ENCODE peak calls at places on chromosomes 13 and 19, in eight cellular contexts. W is GM23338, D is MM.1S, M is OCI-LY7, L is PC-3, G is neural progenitor cell, S is SK-N-SH, N is HCT116. K is an unnamed sample.

GRCh38 chr19:57056972-57057371 is 62.8 kb upstream of the USP29 start:
- DNase-seq in W (no peak), D (no peak), M (no peak), L (no peak), G (no peak), S (no peak), N (no peak), K (peak)

GRCh38 chr13:41544824-41545707 is 87.7 kb downstream of the RGCC start:
- DNase-seq in W (no peak), D (no peak), M (no peak), L (peak), G (no peak), S (no peak), N (no peak), K (peak)

GRCh38 chr19:7006305-7006704 is 14.9 kb downstream of the MBD3L2B start:
- DNase-seq in W (no peak), D (peak), M (peak), L (no peak), G (no peak), S (no peak), N (no peak), K (peak)

GRCh38 chr19:46732966-46733692 is 12.7 kb upstream of the FKRP start:
- DNase-seq in W (no peak), D (no peak), M (no peak), L (peak), G (no peak), S (no peak), N (no peak), K (no peak)

GRCh38 chr19:873084-874019 is 13.9 kb downstream of the CFD start:
- DNase-seq in W (peak), D (peak), M (peak), L (no peak), G (peak), S (peak), N (peak), K (peak)

GRCh38 chr19:16216744-16217670 is 19.3 kb downstream of the AP1M1 start:
- DNase-seq in W (no peak), D (no peak), M (no peak), L (no peak), G (no peak), S (peak), N (no peak), K (no peak)

GRCh38 chr19:33616346-33616745 is 5.4 kb upstream of the CHST8 start:
- DNase-seq in W (no peak), D (no peak), M (no peak), L (no peak), G (no peak), S (no peak), N (no peak), K (no peak)

GRCh38 chr13:46345400-46345799 is 41.7 kb downstream of the RUBCNL start:
- DNase-seq in W (no peak), D (no peak), M (no peak), L (no peak), G (no peak), S (no peak), N (no peak), K (no peak)

GRCh38 chr13:78401833-78402232 is 201.5 kb downstream of the POU4F1 start:
- DNase-seq in W (peak), D (no peak), M (no peak), L (no peak), G (peak), S (peak), N (no peak), K (no peak)

GRCh38 chr19:46898731-46899130 is 37.9 kb downstream of the ARHGAP35 start:
- DNase-seq in W (peak), D (no peak), M (no peak), L (no peak), G (no peak), S (no peak), N (no peak), K (peak)

GRCh38 chr19:2479556-2480194 is 3.7 kb downstream of the GADD45B start:
- DNase-seq in W (no peak), D (peak), M (peak), L (no peak), G (no peak), S (no peak), N (no peak), K (peak)

GRCh38 chr13:32278456-32278855 is 36.7 kb downstream of the ZAR1L start:
- DNase-seq in W (no peak), D (no peak), M (no peak), L (no peak), G (no peak), S (no peak), N (no peak), K (peak)

GRCh38 chr13:107170270-107170931 is 602.5 kb upstream of the ARGLU1 start:
- DNase-seq in W (no peak), D (peak), M (no peak), L (no peak), G (no peak), S (peak), N (no peak), K (no peak)

GRCh38 chr13:45086484-45086883 is 33.8 kb upstream of the GTF2F2 start:
- DNase-seq in W (no peak), D (no peak), M (no peak), L (peak), G (no peak), S (no peak), N (no peak), K (peak)

GRCh38 chr19:12834976-12835757 is 788 bp upstream of the RTBDN start:
- DNase-seq in W (peak), D (no peak), M (peak), L (peak), G (peak), S (peak), N (peak), K (peak)

GRCh38 chr19:296476-297225 is 5.4 kb upstream of the PLPP2 start:
- DNase-seq in W (no peak), D (peak), M (no peak), L (no peak), G (no peak), S (no peak), N (no peak), K (no peak)

GRCh38 chr19:45879055-45879454 is 6.9 kb downstream of the IRF2BP1 start:
- DNase-seq in W (no peak), D (no peak), M (no peak), L (no peak), G (no peak), S (peak), N (no peak), K (no peak)

GRCh38 chr13:73138276-73138950 is 79.6 kb downstream of the KLF5 start:
- DNase-seq in W (peak), D (no peak), M (no peak), L (peak), G (no peak), S (no peak), N (no peak), K (peak)

GRCh38 chr13:32857077-32857476 is 159.1 kb upstream of the KL start:
- DNase-seq in W (no peak), D (no peak), M (no peak), L (no peak), G (no peak), S (no peak), N (no peak), K (no peak)

GRCh38 chr19:38892841-38893240 is 6.6 kb downstream of the SIRT2 start:
- DNase-seq in W (peak), D (no peak), M (no peak), L (no peak), G (no peak), S (no peak), N (no peak), K (no peak)

DNA sequence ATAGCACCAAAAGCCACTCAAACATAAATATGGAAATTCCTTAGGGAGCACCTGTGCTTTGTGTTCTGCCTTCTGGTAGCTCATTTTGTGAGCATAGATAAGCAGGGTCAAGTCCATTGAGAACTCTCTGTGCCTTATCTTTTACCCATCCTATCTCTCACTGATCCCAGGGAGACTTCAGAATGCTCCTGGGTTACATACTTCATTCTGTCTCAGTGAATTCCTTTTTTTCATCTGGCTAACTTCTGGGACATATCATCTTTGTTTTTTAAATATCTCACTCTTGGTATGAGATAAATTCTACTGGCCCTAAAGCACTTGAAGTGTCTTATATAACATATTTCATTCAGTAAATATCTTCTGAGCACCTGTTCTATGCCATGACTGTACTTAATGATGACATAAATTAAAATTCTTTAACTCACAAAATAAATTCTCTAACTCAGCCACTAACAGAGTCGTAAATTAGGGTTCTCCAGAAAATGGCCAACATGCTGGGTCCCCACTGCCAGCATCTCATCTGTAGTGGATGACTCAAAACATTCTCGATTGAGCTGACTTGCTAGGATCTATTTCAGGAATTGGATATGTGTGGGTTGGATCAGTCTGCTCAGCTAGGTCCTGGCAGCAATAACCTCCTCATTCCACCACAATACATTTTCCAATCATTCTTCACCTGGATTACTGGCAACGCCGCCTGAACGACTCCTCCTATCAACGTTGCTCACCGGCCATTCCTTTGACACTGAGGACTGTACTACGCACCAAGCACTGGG is 170.2 kb downstream of the FOXO1 start:
- DNase-seq in W (no peak), D (no peak), M (no peak), L (no peak), G (no peak), S (no peak), N (no peak), K (no peak)
- TF ChIP-seq EZH2phosphoT487 in W (no peak), D (no peak), M (no peak), L (no peak), G (no peak), S (no peak), N (no peak), K (no peak)

DNA sequence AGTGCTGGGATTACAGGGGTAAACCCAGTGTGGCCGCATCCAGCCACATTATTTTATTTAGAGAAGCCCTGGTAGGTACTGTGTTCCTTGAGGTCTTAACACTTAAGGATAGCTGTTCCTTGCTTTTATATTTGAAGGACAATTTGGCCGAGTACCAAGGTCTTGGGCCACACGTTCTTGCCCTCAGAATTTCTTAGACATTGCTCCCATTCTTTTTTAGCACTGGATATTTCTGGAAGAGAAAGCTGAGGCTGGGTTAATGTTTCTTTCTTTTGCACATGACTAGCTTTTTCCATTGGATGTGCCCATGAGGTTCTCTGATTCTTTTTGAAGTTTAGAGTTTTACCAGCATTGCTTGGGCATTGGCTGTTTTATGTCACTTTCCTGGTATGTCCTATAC is 5.5 kb upstream of the RNF113B start:
- DNase-seq in W (no peak), D (no peak), M (no peak), L (no peak), G (no peak), S (no peak), N (no peak), K (peak)
- TF ChIP-seq EZH2phosphoT487 in W (no peak), D (no peak), M (no peak), L (no peak), G (no peak), S (no peak), N (no peak), K (no peak)

GRCh38 chr19:48342414-48342738 is 17.0 kb downstream of the EMP3 start:
- DNase-seq in W (no peak), D (no peak), M (no peak), L (no peak), G (no peak), S (no peak), N (no peak), K (no peak)

GRCh38 chr19:48344892-48345291 is 18.8 kb downstream of the TMEM143 start:
- DNase-seq in W (peak), D (no peak), M (no peak), L (no peak), G (no peak), S (no peak), N (no peak), K (no peak)

GRCh38 chr19:48341006-48341405 is 15.7 kb downstream of the EMP3 start:
- DNase-seq in W (no peak), D (no peak), M (no peak), L (peak), G (no peak), S (peak), N (no peak), K (peak)

GRCh38 chr19:48341515-48342413 is 16.4 kb downstream of the EMP3 start:
- DNase-seq in W (no peak), D (no peak), M (no peak), L (no peak), G (no peak), S (no peak), N (no peak), K (no peak)

GRCh38 chr19:48342841-48343540 is 17.6 kb downstream of the EMP3 start:
- DNase-seq in W (no peak), D (no peak), M (no peak), L (peak), G (no peak), S (no peak), N (no peak), K (peak)
- TF ChIP-seq EZH2phosphoT487 in W (no peak), D (no peak), M (no peak), L (no peak), G (no peak), S (no peak), N (no peak), K (no peak)

DNA sequence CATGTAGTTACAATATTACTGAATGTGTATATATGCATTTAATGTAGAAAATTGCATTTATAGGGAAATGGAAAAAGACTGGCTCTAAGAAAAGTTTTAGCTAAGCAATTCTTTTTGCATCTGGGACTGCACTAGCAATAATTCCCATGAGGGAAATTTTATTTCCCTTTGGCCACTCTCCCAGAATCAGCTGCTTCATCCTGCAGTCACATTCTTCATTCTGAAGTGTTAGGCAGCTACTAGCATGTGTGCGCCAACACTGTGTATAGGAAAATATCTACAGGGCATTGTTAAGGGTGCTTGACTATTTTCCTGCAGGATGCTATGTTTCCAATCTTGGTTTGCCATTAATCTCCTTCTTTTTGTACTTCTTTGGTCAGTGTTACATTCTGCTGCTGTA is 312.8 kb upstream of the PCDH20 start:
- DNase-seq in W (no peak), D (no peak), M (no peak), L (no peak), G (no peak), S (peak), N (no peak), K (no peak)
- TF ChIP-seq EZH2phosphoT487 in W (no peak), D (no peak), M (no peak), L (no peak), G (no peak), S (no peak), N (no peak), K (no peak)

DNA sequence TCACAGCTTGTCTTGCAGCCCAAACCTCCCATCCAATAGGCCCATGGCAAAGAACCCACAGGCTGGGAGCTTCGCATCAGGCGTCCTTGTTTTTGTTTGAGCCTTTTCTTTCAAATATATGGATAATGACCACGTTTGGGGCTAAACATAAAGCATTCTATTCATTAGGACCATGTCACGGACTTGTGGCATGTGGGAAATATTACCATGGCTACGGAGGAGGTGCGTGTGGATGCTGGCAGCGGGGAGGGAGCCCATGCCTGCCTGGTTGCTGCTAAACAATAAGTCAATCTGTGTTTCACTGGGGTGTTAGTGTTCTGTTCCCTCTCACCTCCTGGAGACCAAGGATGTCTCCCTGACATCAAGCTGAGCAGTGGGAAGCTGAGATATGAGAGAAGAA is 121.2 kb downstream of the IRS2 start:
- DNase-seq in W (no peak), D (no peak), M (no peak), L (no peak), G (no peak), S (peak), N (no peak), K (no peak)
- TF ChIP-seq EZH2phosphoT487 in W (no peak), D (no peak), M (no peak), L (no peak), G (no peak), S (no peak), N (no peak), K (no peak)

DNA sequence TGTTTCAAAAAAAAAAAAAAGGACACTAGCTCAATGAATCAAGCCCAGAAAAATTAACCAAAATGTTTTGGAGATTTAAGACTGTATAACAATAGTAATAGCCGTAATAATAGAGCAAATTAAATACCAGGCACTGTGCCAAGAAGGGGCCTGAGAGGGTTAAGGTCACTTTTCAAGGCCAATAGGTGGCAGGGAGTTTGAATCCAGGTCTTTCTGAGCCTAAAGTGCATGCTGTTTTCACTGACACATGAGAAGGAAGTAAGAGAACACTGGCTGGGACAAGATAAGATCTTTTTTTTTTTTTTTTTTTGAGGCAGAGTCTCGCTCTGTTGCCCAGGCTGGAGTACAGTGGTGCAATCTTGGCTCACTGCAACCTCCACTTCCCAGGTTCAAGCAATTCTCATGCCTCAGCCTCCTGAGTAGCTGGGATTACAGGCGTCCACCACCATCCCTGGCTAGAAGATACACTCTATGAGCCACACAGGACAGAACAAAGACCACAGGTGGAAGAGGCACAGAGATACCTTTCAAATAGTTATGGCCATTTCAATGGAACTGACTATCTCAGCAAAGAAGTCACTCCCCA is 7.7 kb downstream of the FFAR2 start:
- DNase-seq in W (no peak), D (no peak), M (no peak), L (no peak), G (no peak), S (no peak), N (no peak), K (no peak)
- TF ChIP-seq EZH2phosphoT487 in W (no peak), D (no peak), M (no peak), L (no peak), G (no peak), S (no peak), N (no peak), K (no peak)

DNA sequence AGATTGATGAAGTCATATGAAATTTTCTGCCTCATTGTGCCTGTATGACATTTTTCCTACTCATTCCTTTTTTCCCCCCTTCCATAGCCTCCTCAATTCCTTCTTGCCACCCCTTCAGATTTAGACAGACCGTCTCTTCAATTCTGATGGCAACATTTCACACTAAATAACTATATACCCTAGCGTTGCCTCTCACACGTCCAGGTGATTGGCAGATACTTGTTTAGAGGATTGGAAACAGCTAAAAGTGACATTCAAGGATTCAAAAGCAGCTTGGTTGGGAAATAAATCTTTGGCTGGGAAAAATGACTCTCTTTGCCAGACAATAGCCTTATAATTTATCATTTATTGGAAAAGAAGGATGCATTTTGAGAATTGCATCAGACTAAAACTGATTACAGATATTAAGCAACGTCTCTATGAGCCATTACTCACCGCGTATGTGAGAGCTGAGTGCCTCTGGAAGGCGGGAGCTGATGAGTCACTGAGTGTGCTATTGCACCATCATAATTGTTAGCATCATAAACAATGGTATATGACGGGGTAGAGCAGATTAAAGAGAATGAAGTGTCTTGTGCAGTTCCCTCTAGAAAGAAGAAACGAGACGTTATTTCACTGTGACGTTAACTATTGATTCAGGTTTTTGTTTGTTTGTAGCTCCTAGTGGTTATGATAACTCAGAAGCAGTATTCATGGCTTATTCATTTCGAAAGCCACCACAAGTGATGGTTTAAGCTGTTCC is 61.1 kb upstream of the FAM216B start:
- DNase-seq in W (no peak), D (no peak), M (no peak), L (peak), G (no peak), S (no peak), N (peak), K (peak)
- TF ChIP-seq EZH2phosphoT487 in W (no peak), D (no peak), M (no peak), L (no peak), G (no peak), S (no peak), N (no peak), K (no peak)

GRCh38 chr13:64675256-64675892 is 2554.8 kb downstream of the PCDH9 start:
- DNase-seq in W (no peak), D (no peak), M (no peak), L (peak), G (no peak), S (no peak), N (no peak), K (peak)
- TF ChIP-seq EZH2phosphoT487 in W (no peak), D (no peak), M (no peak), L (no peak), G (no peak), S (no peak), N (no peak), K (no peak)

K was measured in GM23248.